ENCODE peak calls at places on chromosomes 6 and 20, in nine cellular contexts. A is cardiac fibroblast, W is A549, B is heart right ventricle, Y is ascending aorta, G is choroid plexus epithelial cell, N is cardiac muscle cell, E is thoracic aorta, Q is suprapubic skin. K is an unnamed sample.

GRCh38 chr6:97591955-97592354 is 308.9 kb upstream of the MMS22L start:
- DNase-seq in E (no peak), W (no peak), Q (no peak), B (no peak), Y (no peak), G (no peak), N (no peak), A (no peak), K (no peak)

GRCh38 chr20:51545515-51545914 is 3.0 kb upstream of the NFATC2 start:
- DNase-seq in Q (no peak), Y (no peak), W (no peak), A (no peak), B (no peak), N (no peak), G (no peak), E (no peak), K (no peak)

GRCh38 chr20:15242773-15243172 is 905.4 kb upstream of the FLRT3 start:
- DNase-seq in E (no peak), W (no peak), A (no peak), G (no peak), Q (no peak), Y (no peak), N (no peak), B (no peak), K (no peak)

GRCh38 chr6:149963212-149963461 is 606 bp upstream of the ULBP1 start:
- DNase-seq in Q (peak), E (no peak), N (no peak), Y (no peak), A (peak), B (no peak), G (peak), W (peak), K (peak)

GRCh38 chr6:36938536-36938935 is 16.0 kb upstream of the PI16 start:
- DNase-seq in G (peak), Y (no peak), Q (peak), B (no peak), N (no peak), W (no peak), E (no peak), A (peak), K (peak)

GRCh38 chr6:30800876-30801275 is 56.5 kb upstream of the IER3 start:
- DNase-seq in Q (no peak), B (no peak), E (no peak), Y (no peak), W (no peak), A (peak), N (no peak), G (no peak), K (no peak)

GRCh38 chr6:142985286-142985685 is 40.3 kb upstream of the HIVEP2 start:
- DNase-seq in A (peak), Y (no peak), W (no peak), E (no peak), B (no peak), Q (no peak), G (peak), N (no peak), K (no peak)

GRCh38 chr20:63830821-63831593 is at the start of gene ZBTB46:
- DNase-seq in Q (no peak), B (peak), E (no peak), N (peak), Y (no peak), G (peak), W (no peak), A (peak), K (no peak)

GRCh38 chr6:135256866-135257265 is 75.8 kb downstream of the MYB start:
- DNase-seq in W (no peak), N (no peak), G (no peak), E (no peak), B (no peak), Q (no peak), A (no peak), Y (no peak), K (no peak)

GRCh38 chr20:11451793-11452291 is 465.9 kb upstream of the BTBD3 start:
- DNase-seq in A (peak), N (no peak), Q (no peak), E (no peak), W (no peak), G (peak), Y (no peak), B (no peak), K (peak)

GRCh38 chr6:122788663-122789062 is 395 bp upstream of the SMPDL3A start:
- DNase-seq in G (peak), N (peak), W (no peak), Y (no peak), E (no peak), Q (no peak), A (no peak), B (no peak), K (no peak)

GRCh38 chr20:48606841-48607543 is 220.8 kb downstream of the PREX1 start:
- DNase-seq in B (no peak), Y (no peak), Q (peak), G (no peak), N (no peak), W (no peak), E (no peak), A (no peak), K (no peak)

GRCh38 chr20:43514062-43514971 is 6.8 kb downstream of the L3MBTL1 start:
- DNase-seq in Q (peak), E (peak), W (no peak), G (peak), B (peak), Y (peak), N (peak), A (peak), K (peak)

GRCh38 chr6:90494067-90494773 is 92.7 kb downstream of the MAP3K7 start:
- DNase-seq in Q (no peak), Y (no peak), E (no peak), W (no peak), A (peak), N (no peak), G (peak), B (no peak), K (peak)

GRCh38 chr20:53070714-53071392 is 98.7 kb downstream of the TSHZ2 start:
- DNase-seq in G (no peak), A (no peak), E (no peak), Y (no peak), Q (no peak), W (no peak), B (no peak), N (no peak), K (peak)

GRCh38 chr6:132830236-132830799 is 15.9 kb downstream of the RPS12 start:
- DNase-seq in A (peak), Q (no peak), W (peak), G (peak), N (peak), B (no peak), Y (no peak), E (no peak), K (peak)

GRCh38 chr6:168450921-168451320 is 9.9 kb downstream of the SMOC2 start:
- DNase-seq in W (no peak), Q (no peak), G (no peak), Y (no peak), N (no peak), B (no peak), A (no peak), E (no peak), K (no peak)

GRCh38 chr6:168624540-168624939 is 183.6 kb downstream of the SMOC2 start:
- DNase-seq in E (no peak), G (no peak), B (no peak), W (no peak), A (no peak), Q (no peak), Y (no peak), N (no peak), K (no peak)

GRCh38 chr20:58140787-58141396 is 87.6 kb downstream of the ANKRD60 start:
- DNase-seq in B (no peak), A (no peak), E (no peak), Y (no peak), W (no peak), N (no peak), G (no peak), Q (peak), K (no peak)

GRCh38 chr6:151440930-151441329 is 11.0 kb downstream of the RMND1 start:
- DNase-seq in Y (no peak), N (no peak), W (no peak), B (no peak), G (peak), Q (no peak), E (no peak), A (peak), K (peak)

GRCh38 chr6:125749864-125750691 is 646 bp downstream of the HEY2 start:
- DNase-seq in Y (no peak), G (no peak), Q (no peak), N (peak), W (no peak), E (no peak), A (no peak), B (peak), K (no peak)

GRCh38 chr6:104321301-104321700 is 538.4 kb downstream of the HACE1 start:
- DNase-seq in G (no peak), B (no peak), W (no peak), Y (no peak), N (no peak), A (no peak), Q (no peak), E (no peak), K (no peak)

GRCh38 chr6:44247338-44248302 is 719 bp downstream of the HSP90AB1 start:
- DNase-seq in N (peak), E (no peak), W (peak), Y (peak), A (peak), B (peak), G (peak), Q (no peak), K (peak)

GRCh38 chr6:106114492-106114891 is 28.4 kb downstream of the PRDM1 start:
- DNase-seq in G (no peak), N (no peak), Q (no peak), Y (no peak), B (no peak), W (no peak), E (no peak), A (no peak), K (no peak)

GRCh38 chr20:39378781-39379180 is 416.6 kb downstream of the DHX35 start:
- DNase-seq in E (no peak), N (no peak), A (no peak), Y (no peak), W (no peak), B (peak), G (no peak), Q (no peak), K (no peak)

GRCh38 chr6:55293116-55293515 is 34.2 kb upstream of the GFRAL start:
- DNase-seq in Q (no peak), B (no peak), W (peak), N (peak), G (peak), E (no peak), Y (no peak), A (peak), K (peak)

GRCh38 chr6:15299430-15300131 is 53.7 kb downstream of the JARID2 start:
- DNase-seq in Y (no peak), G (peak), A (peak), Q (no peak), W (no peak), N (no peak), B (peak), E (no peak), K (no peak)

GRCh38 chr6:26493258-26493657 is 6.8 kb upstream of the BTN1A1 start:
- DNase-seq in A (peak), N (peak), W (peak), B (no peak), G (peak), Y (no peak), Q (no peak), E (no peak), K (no peak)

DNA sequence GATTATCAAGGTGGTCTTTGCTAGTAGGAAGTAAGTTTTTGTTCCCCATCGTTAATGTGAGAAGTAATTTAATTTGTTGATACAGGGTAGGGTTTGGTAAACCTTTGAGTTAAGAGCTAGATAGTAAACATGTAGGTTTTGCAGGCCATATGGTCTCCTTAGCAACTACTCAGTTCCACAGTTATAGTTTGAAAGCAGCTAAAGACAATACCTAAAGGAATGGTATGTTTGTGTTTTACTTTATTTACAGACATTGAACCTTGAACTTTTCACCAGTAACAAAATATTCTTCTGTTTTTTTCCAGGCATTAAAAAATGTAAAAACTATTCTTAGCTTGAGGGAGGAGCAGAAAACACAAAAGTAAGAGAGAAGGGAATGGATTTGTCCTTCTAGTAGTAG is 1.7 kb downstream of the CAP2 start:
- DNase-seq in W (no peak), G (no peak), N (no peak), A (no peak), Y (no peak), Q (no peak), B (no peak), E (no peak), K (no peak)
- H3K4me3 ChIP-seq in W (peak), G (no peak), N (peak), A (no peak), Y (no peak), Q (no peak), B (peak), E (no peak), K (no peak)

DNA sequence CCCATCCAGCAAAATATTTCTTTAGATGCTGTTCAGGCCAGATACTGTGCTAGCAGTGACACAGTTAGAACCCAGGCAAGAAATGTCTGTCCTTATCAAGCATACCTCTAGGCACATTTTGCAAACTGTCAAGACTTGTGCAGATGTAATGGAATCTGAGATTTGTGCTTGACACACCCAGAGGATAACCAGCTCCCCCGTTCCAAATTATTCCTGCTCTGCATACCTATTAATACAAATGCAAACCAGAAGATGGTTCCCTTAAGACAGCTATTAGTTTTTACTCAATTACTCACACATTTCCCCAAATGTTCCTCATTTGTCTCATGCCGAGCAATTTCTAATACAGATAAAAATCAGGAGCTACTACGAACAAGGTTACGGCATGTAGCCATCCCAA is 40.4 kb downstream of the ATXN1 start:
- DNase-seq in A (no peak), E (no peak), Q (no peak), Y (no peak), N (no peak), W (no peak), B (no peak), G (no peak), K (no peak)
- TF ChIP-seq CTCF in A (no peak), E (no peak), Q (no peak), Y (no peak), N (no peak), W (no peak), B (no peak), G (no peak), K (no peak)

DNA sequence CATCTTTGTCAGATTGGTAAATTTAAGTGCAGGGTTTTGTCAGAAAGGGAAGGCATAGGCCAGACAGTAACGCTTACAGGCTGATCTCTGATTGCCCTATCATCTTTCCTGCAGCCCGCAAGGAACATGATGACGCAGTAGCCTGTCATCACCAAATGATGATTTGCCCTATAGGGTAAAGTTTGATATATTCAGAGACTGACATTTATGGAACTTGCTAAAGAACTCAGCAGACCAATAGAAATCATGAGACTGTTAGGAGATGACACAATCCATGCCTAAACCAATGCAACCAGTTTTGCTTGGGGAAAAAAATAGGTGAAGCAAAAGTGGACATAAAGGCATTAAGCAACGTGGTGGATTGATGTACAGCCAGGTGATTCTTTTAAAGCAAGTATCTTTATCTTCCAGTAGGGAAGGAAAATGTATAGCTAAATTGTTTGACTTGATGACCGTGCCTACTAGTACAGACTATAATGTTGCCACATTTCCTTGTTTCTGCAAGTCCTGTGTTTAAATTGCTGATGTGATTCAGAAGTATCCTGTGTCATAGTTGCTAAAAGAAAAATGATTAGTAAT is 2.4 kb downstream of the NUS1 start:
- DNase-seq in W (no peak), E (no peak), A (peak), G (peak), Y (no peak), B (no peak), N (no peak), Q (no peak), K (no peak)
- H3K4me3 ChIP-seq in W (no peak), E (peak), A (peak), G (peak), Y (peak), B (no peak), N (no peak), Q (no peak), K (no peak)

GRCh38 chr6:94254689-94255088 is 835.3 kb upstream of the EPHA7 start:
- DNase-seq in G (peak), Q (no peak), B (no peak), W (peak), A (peak), Y (no peak), N (peak), E (no peak), K (peak)
- TF ChIP-seq CTCF in G (peak), Q (no peak), B (peak), W (no peak), A (peak), Y (no peak), N (no peak), E (no peak), K (peak)

GRCh38 chr20:22768779-22769178 is 184.4 kb upstream of the FOXA2 start:
- DNase-seq in W (peak), Y (no peak), B (no peak), E (no peak), Q (no peak), A (peak), G (peak), N (peak), K (no peak)
- H3K4me3 ChIP-seq in W (no peak), Y (no peak), B (no peak), E (no peak), Q (no peak), A (no peak), G (no peak), N (no peak), K (no peak)

DNA sequence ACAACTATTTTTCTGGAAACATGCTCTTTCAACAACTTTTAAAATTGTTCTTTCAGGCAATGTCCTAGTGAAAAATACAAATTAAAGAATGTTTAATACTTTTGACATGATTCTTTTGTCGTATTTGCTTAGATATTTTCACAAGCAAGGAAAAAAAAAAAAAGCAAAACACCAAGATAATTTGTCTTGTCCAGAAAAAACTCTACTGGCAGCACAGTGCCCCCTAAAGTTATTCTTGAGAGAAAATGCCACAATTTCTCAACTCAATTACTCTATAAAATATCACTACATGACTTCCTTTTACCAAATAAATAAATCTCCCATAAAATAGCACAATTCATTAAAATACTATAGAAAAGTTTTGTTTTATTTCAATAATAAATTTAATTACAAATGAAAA is 652.5 kb upstream of the EPHA7 start:
- DNase-seq in B (no peak), E (no peak), W (peak), Y (no peak), Q (no peak), N (peak), G (peak), A (peak), K (peak)
- TF ChIP-seq CTCF in B (peak), E (no peak), W (peak), Y (no peak), Q (no peak), N (peak), G (peak), A (peak), K (peak)